ENCODE peak calls at places on chromosomes 3 and 15, in nine cellular contexts. O is stimulated activated CD8-positive, alpha-beta memory T cell treated with anti-CD3 and anti-CD28 coated beads, Interleukin-12 subunit alpha, Interleukin-12 subunit beta, amount 100 ng/mL, for 4 hours; M is activated T-helper 9 cell treated with anti-CD3 and anti-CD28 coated beads, Interleukin-2, amount 50 U/mL, for 16 hours; Y is RKO; V is GM12865; Z is NCI-H2081; W is mesenteric fat pad; F is dorsolateral prefrontal cortex; R is stimulated activated CD4-positive, alpha-beta T cell treated with anti-CD3 and anti-CD28 coated beads, Interleukin-4, amount 100 ng/mL, for 4 hours. L is an unnamed sample.

GRCh38 chr15:58539548-58539947 is 107.8 kb downstream of the LIPC start:
- DNase-seq in F (no peak), M (no peak), V (no peak), Y (no peak), Z (no peak), O (no peak), W (peak), R (no peak), L (peak)

GRCh38 chr3:34020761-34021635 is 222.6 kb downstream of the PDCD6IP start:
- DNase-seq in M (no peak), F (no peak), V (no peak), O (no peak), Y (no peak), W (no peak), R (no peak), Z (peak), L (no peak)

GRCh38 chr3:119660474-119661150 is at the start of gene POPDC2:
- DNase-seq in W (no peak), O (no peak), R (no peak), V (no peak), M (no peak), F (no peak), Y (no peak), Z (no peak), L (no peak)

GRCh38 chr3:190855151-190855550 is 7.3 kb downstream of the GMNC start:
- DNase-seq in Z (no peak), Y (no peak), F (no peak), R (no peak), W (no peak), O (no peak), M (no peak), V (no peak), L (no peak)

GRCh38 chr15:28942521-28943035 is 56.8 kb downstream of the APBA2 start:
- DNase-seq in R (no peak), O (no peak), M (no peak), W (peak), Y (no peak), F (peak), V (no peak), Z (no peak), L (peak)

GRCh38 chr15:37981781-37982180 is 47.3 kb downstream of the TMCO5A start:
- DNase-seq in Y (peak), M (no peak), F (no peak), O (no peak), R (no peak), W (no peak), Z (peak), V (peak), L (no peak)

GRCh38 chr3:8884630-8885290 is 78.5 kb downstream of the RAD18 start:
- DNase-seq in M (no peak), Z (no peak), Y (no peak), R (no peak), W (no peak), O (no peak), F (no peak), V (no peak), L (no peak)

GRCh38 chr15:77944002-77944867 is 133.3 kb downstream of the TBC1D2B start:
- DNase-seq in W (peak), V (peak), R (peak), O (no peak), F (peak), M (peak), Y (peak), Z (peak), L (peak)

GRCh38 chr15:77784361-77785292 is 151.9 kb upstream of the LINGO1 start:
- DNase-seq in V (peak), Y (peak), O (no peak), M (no peak), R (no peak), W (no peak), Z (peak), F (peak), L (no peak)

GRCh38 chr3:136498919-136499447 is 248.8 kb downstream of the PCCB start:
- DNase-seq in M (no peak), V (no peak), W (no peak), Y (no peak), F (no peak), Z (no peak), O (no peak), R (no peak), L (no peak)

GRCh38 chr3:73493543-73494314 is 131.0 kb downstream of the PDZRN3 start:
- DNase-seq in M (no peak), V (no peak), O (no peak), R (no peak), W (no peak), Z (no peak), Y (no peak), F (no peak), L (no peak)

GRCh38 chr3:143825513-143825912 is 22.8 kb downstream of the SLC9A9 start:
- DNase-seq in F (no peak), O (no peak), V (peak), Y (no peak), W (no peak), R (peak), Z (no peak), M (no peak), L (no peak)

GRCh38 chr3:101248786-101249185 is 71.6 kb downstream of the IMPG2 start:
- DNase-seq in V (no peak), Z (no peak), O (no peak), R (no peak), W (no peak), F (no peak), M (no peak), Y (no peak), L (no peak)

GRCh38 chr3:32421991-32422859 is 30.6 kb downstream of the CMTM7 start:
- DNase-seq in R (no peak), O (no peak), V (no peak), F (no peak), W (peak), Z (peak), M (no peak), Y (peak), L (peak)

GRCh38 chr3:98874602-98875249 is 26.8 kb downstream of the DCBLD2 start:
- DNase-seq in O (no peak), M (no peak), W (no peak), F (no peak), R (no peak), V (no peak), Y (no peak), Z (no peak), L (no peak)

GRCh38 chr3:101070260-101071121 is 77.3 kb upstream of the ABI3BP start:
- DNase-seq in Y (peak), R (peak), F (no peak), M (peak), W (no peak), V (peak), O (no peak), Z (peak), L (peak)

GRCh38 chr15:42737529-42738328 is 801 bp upstream of the CDAN1 start:
- DNase-seq in Z (no peak), M (no peak), V (no peak), O (no peak), R (no peak), F (no peak), Y (peak), W (no peak), L (peak)

GRCh38 chr3:41963823-41964222 is 1.9 kb upstream of the ULK4 start:
- DNase-seq in F (no peak), M (no peak), V (no peak), Y (no peak), Z (no peak), R (no peak), O (no peak), W (no peak), L (no peak)

GRCh38 chr3:101203411-101203810 is 117.0 kb downstream of the IMPG2 start:
- DNase-seq in M (no peak), R (no peak), W (no peak), O (no peak), Z (no peak), Y (no peak), V (no peak), F (no peak), L (no peak)

GRCh38 chr15:63763476-63764123 is 70.1 kb downstream of the HERC1 start:
- DNase-seq in R (no peak), O (no peak), V (peak), Y (no peak), W (no peak), M (no peak), Z (no peak), F (no peak), L (no peak)

GRCh38 chr15:61112231-61112630 is 116.9 kb downstream of the RORA start:
- DNase-seq in Z (peak), M (no peak), Y (no peak), V (peak), R (no peak), W (no peak), O (no peak), F (no peak), L (no peak)